ENCODE peak calls at places on chromosomes 16 and 17, in eight cellular contexts. D is endodermal cell, R is esophagus muscularis mucosa, N is ascending aorta, Z is IMR-90, S is heart left ventricle, O is gastrocnemius medialis, E is stomach. I is an unnamed sample. For H3K27me3 and H3K4me1, the result is how much of the 10 kb centered on the place peaks cover.

GRCh38 chr17:52965856-52966255 is 807.3 kb upstream of the CA10 start:
- DNase-seq in O (no peak), D (no peak), R (no peak), E (no peak), N (no peak), S (no peak), Z (no peak), I (no peak)

GRCh38 chr17:45976755-45977505 is 22.1 kb upstream of the STH start:
- DNase-seq in R (no peak), O (peak), E (no peak), Z (peak), D (peak), S (no peak), N (no peak), I (no peak)

GRCh38 chr16:7148606-7149005 is 184.0 kb upstream of the RBFOX1 start:
- DNase-seq in R (no peak), D (no peak), S (no peak), Z (no peak), N (no peak), E (no peak), O (no peak), I (no peak)

GRCh38 chr16:16956376-16956775 is 514.4 kb downstream of the XYLT1 start:
- DNase-seq in Z (no peak), N (no peak), D (no peak), E (no peak), O (no peak), R (no peak), S (no peak), I (no peak)

GRCh38 chr16:67537270-67537635 is 8.6 kb downstream of the RIPOR1 start:
- DNase-seq in R (no peak), E (peak), D (peak), N (peak), S (peak), O (no peak), Z (peak), I (peak)

GRCh38 chr17:38440614-38441397 is 12.5 kb downstream of the ARHGAP23 start:
- DNase-seq in S (peak), E (no peak), O (no peak), Z (no peak), N (no peak), R (no peak), D (peak), I (no peak)

GRCh38 chr16:12570046-12570618 is 233.6 kb downstream of the CPPED1 start:
- DNase-seq in S (no peak), D (no peak), R (no peak), E (no peak), N (no peak), Z (no peak), O (no peak), I (no peak)

GRCh38 chr17:79414063-79414462 is 196.8 kb downstream of the RBFOX3 start:
- DNase-seq in S (no peak), E (no peak), R (no peak), O (no peak), N (no peak), D (no peak), Z (no peak), I (no peak)

GRCh38 chr17:44899074-44899782 is at the start of gene EFTUD2:
- DNase-seq in R (peak), Z (peak), O (peak), E (peak), N (peak), S (peak), D (peak), I (peak)

GRCh38 chr17:63275318-63275967 is 170.7 kb downstream of the CYB561 start:
- DNase-seq in R (no peak), S (no peak), O (no peak), Z (peak), D (no peak), N (no peak), E (no peak), I (no peak)

GRCh38 chr17:49548506-49549310 is 27.0 kb upstream of the NXPH3 start:
- DNase-seq in R (no peak), S (peak), D (peak), N (peak), Z (peak), E (peak), O (no peak), I (no peak)

GRCh38 chr17:1362964-1363363 is 37.1 kb downstream of the YWHAE start:
- DNase-seq in S (no peak), O (peak), D (no peak), R (no peak), N (peak), E (no peak), Z (no peak), I (peak)

GRCh38 chr16:56192644-56192960 is 1.3 kb downstream of the GNAO1 start:
- DNase-seq in E (no peak), D (no peak), R (no peak), N (no peak), S (no peak), Z (no peak), O (no peak), I (no peak)
- H3K27me3 ChIP-seq in E (half or more), D (half or more), R (under half), N (under half), S (under half), Z (half or more), O (under half), I (under half)

DNA sequence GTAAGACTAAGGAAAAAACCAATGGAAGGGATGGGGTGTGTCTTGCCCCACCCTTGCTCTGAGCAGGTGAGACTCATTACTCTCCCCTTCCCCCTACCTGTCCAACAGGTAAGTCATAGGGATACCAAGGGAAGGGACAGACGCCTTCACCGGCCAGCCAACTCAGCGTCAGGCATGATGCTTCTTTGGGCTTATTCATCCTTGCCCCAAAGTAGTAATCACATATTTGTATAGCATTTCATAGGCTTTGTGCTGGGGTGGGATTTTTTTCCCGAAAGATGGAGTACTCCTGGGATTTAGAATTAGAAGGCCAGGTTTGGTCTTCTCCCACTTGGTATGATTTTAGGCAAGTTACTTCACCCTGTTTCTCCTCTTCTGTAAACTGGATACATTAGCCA is 509 bp upstream of the JUP start:
- DNase-seq in E (no peak), N (no peak), S (no peak), D (no peak), Z (no peak), O (no peak), R (no peak), I (no peak)
- H3K4me1 ChIP-seq in E (half or more), N (under half), S (under half), D (under half), Z (under half), O (under half), R (under half), I (under half)

DNA sequence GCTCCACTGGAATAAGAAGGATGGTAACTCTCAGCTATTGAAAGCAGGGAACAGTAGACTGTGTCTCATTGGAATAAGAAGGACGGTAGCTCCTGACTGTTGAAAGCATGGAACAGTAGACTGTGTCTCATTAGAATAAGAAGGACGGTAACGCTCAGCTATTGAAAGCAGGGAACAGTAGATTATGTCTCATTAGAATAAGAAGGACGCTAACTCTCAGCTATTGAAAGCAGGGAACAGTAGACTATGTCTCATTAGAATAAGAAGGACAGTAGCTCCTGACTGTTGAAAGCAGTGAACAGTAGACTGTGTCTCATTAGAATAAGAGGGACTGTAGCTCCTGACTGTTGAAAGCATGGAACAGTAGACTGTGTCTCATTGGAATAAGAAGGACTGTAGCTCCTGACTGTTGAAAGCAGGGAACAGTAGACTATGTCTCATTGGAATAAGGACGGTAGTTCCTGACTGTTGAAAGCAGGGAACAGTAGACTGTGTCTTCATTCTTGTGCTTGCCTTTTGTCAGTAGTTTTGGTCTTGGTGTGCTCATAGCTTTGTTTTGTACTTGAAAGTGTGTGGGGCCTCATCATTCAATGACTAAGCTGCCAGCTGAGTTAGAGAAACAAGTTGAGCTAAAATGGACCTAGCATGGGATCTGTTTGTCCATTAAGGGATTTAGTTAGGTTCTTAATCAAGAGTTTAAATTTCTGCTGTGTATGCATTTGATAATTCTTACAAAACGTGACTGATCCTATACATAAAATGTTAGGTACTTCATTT is 58.5 kb downstream of the BANP start:
- DNase-seq in O (no peak), Z (peak), D (no peak), R (no peak), S (no peak), E (no peak), N (no peak), I (no peak)
- TF ChIP-seq CTCF in O (no peak), Z (no peak), D (no peak), R (no peak), S (no peak), E (no peak), N (no peak), I (no peak)

DNA sequence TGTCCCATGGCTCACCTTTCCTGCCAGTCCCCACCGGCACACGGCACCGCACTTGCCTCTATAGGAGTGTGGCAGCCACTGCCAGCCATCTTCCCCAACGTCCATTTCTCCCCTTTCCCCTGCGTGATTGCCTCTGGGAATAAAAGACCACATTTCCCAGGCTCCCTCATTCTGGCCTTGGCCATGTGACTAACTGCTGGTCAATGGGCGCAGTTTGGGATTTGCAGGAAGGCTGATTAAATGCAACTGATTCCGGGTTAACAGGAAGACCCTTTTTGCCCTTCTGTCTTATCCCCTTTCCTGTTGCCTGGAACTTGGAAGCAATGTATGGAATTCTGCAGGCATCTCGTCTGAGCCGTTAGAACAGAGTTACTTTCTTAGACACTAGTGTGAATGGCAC is 3.0 kb downstream of the BTBD17 start:
- DNase-seq in R (no peak), N (no peak), Z (no peak), S (no peak), D (no peak), E (no peak), O (no peak), I (no peak)
- H3K27me3 ChIP-seq in R (half or more), N (under half), Z (under half), S (under half), D (half or more), E (half or more), O (half or more), I (under half)

DNA sequence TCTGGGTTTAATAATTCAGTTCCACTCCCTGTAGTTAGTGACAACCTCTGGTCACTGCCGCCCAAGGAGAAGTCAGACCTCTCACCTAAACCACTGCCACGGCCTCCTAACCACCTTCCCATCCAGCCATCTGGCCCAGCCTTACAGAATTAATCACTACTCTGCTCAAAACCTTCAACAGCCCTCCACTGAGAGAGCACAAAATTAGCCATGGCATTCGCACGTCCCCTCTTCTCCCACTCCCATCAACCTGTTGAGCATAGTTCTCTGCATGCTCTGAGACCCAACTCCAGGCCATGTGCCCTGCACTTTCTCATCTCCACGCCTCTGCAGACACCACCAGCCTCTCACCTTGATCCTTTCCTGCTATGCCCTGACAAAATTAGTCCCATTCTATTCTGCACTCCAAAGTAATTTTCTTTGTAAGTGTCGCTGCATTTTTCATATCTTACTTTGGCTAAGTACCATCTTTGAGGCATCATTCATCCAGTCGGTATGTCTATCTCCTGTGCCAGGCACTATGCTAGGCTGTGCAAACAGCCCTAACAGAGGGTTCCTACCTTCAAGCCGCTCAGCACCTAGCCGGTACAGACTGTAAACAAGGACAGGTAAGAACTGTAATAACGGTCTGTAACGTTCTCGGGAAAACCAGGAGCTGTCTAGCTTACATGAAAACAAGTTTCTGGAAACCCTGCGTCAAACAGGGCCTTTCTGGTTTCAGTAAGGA is 961 bp downstream of the COPRS start:
- DNase-seq in S (no peak), R (no peak), D (peak), E (no peak), Z (no peak), N (no peak), O (no peak), I (no peak)
- H3K4me1 ChIP-seq in S (under half), R (under half), D (under half), E (under half), Z (under half), N (under half), O (under half), I (under half)

DNA sequence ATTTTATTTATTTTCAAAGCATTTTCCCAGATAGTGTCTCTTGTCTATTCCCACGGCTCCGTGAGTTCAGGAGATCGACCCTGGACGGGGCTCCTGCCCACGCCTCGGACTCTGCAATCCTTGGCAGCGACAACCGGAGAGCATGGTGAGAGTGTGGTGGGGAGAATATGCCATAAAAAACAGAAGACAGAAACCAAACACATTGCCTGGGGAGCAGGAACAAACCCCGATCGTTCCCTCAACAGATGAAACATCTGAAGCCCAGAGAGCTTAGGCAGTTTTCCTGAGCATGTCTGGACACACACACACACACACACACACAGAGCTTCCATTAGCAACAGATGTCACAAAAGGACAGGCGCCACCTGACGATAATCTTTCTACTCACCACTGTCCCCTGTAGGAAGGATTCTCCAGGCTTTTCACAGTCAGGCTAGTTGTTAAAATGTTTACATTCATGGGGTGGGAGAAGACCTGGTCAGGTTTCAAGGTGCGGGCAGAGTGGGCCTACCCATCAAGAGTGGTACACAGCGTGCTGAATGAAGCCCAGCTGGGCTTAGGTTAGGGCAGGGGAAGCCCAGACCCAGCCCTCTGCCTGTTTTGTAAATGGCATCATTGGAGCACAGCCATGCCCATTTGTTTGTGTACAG is 230.4 kb upstream of the TNRC6C start:
- DNase-seq in N (peak), Z (no peak), O (no peak), S (peak), E (no peak), R (peak), D (peak), I (no peak)
- TF ChIP-seq CTCF in N (no peak), Z (no peak), O (peak), S (no peak), E (no peak), R (no peak), D (peak), I (peak)

GRCh38 chr16:79869304-79870015 is 268.9 kb upstream of the MAF start:
- DNase-seq in R (peak), N (no peak), O (no peak), E (no peak), S (no peak), Z (no peak), D (no peak), I (no peak)
- H3K27me3 ChIP-seq in R (under half), N (under half), O (under half), E (under half), S (under half), Z (under half), D (under half), I (under half)

GRCh38 chr16:54459509-54460235 is 173.1 kb upstream of the IRX3 start:
- DNase-seq in S (no peak), O (no peak), D (no peak), E (no peak), R (no peak), N (no peak), Z (no peak), I (no peak)

GRCh38 chr16:54460254-54460860 is 173.8 kb upstream of the IRX3 start:
- DNase-seq in E (no peak), O (no peak), S (no peak), D (no peak), R (no peak), Z (no peak), N (no peak), I (no peak)

GRCh38 chr16:54462151-54462651 is 175.6 kb upstream of the IRX3 start:
- DNase-seq in S (no peak), D (no peak), Z (no peak), E (no peak), N (no peak), R (no peak), O (no peak), I (no peak)

GRCh38 chr16:54456291-54456690 is 169.7 kb upstream of the IRX3 start:
- DNase-seq in N (no peak), S (no peak), R (no peak), D (no peak), O (no peak), E (no peak), Z (no peak), I (no peak)

GRCh38 chr16:54458923-54459322 is 172.3 kb upstream of the IRX3 start:
- DNase-seq in N (no peak), R (no peak), E (no peak), D (no peak), S (no peak), O (no peak), Z (no peak), I (no peak)
- H3K4me1 ChIP-seq in N (under half), R (under half), E (under half), D (under half), S (under half), O (under half), Z (under half), I (under half)

I was measured in Peyer's patch.